ENCODE peak calls at places on chromosomes 3 and 15, in five cellular contexts. L, V, Y, J and T are unnamed samples.

GRCh38 chr3:66490214-66490613 is 10.6 kb downstream of the LRIG1 start:
- DNase-seq in J (no peak), V (no peak), L (no peak), Y (peak), T (no peak)

GRCh38 chr3:181660337-181660736 is 51.4 kb upstream of the SOX2 start:
- DNase-seq in L (no peak), Y (no peak), V (no peak), J (no peak), T (no peak)

GRCh38 chr15:62492900-62493299 is 327.8 kb upstream of the C2CD4B start:
- DNase-seq in Y (no peak), L (peak), V (no peak), J (no peak), T (no peak)

GRCh38 chr3:161349529-161350278 is 21.6 kb downstream of the SPTSSB start:
- DNase-seq in J (peak), Y (peak), L (no peak), V (no peak), T (no peak)

GRCh38 chr15:72196409-72197044 is 1.1 kb downstream of the GRAMD2A start:
- DNase-seq in L (no peak), J (no peak), Y (no peak), V (no peak), T (no peak)

GRCh38 chr3:104080228-104080627 is 1286.5 kb upstream of the ALCAM start:
- DNase-seq in J (no peak), L (no peak), Y (no peak), V (no peak), T (no peak)

GRCh38 chr15:70210538-70210937 is 112.8 kb upstream of the TLE3 start:
- DNase-seq in Y (no peak), J (no peak), L (no peak), V (no peak), T (no peak)

GRCh38 chr3:30493912-30494311 is 112.5 kb upstream of the TGFBR2 start:
- DNase-seq in Y (peak), J (no peak), V (peak), L (no peak), T (no peak)

GRCh38 chr15:84731774-84732173 is 15.8 kb upstream of the SEC11A start:
- DNase-seq in L (no peak), Y (peak), V (no peak), J (no peak), T (no peak)

DNA sequence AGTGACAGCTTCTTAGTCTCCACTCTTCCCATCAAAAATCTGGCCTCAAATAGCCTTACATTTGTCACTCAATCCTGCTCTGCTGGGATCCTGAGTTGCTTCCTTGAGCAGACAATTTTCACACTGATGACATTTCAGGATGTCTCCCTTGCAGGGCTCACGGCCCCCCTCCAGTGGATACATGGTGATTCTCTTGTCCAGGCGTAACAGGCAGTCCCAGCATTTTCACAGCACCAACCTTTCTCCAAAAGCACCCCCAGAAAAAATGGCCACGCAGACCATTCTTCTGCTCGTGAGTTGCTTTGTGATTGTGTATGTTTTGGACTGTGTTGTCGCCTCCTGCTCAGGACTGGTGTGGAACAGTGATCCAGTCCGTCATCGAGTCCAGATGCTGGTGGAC is 47.4 kb upstream of the WNT7A start:
- DNase-seq in L (no peak), J (no peak), Y (no peak), V (no peak), T (no peak)
- TF ChIP-seq CTCF in L (no peak), J (peak), Y (no peak), V (no peak), T (no peak)

GRCh38 chr3:160136421-160136820 is 88.8 kb upstream of the C3orf80 start:
- DNase-seq in Y (no peak), J (no peak), V (no peak), L (no peak), T (no peak)

GRCh38 chr3:160134964-160135363 is 90.3 kb upstream of the C3orf80 start:
- DNase-seq in L (no peak), V (no peak), Y (peak), J (no peak), T (no peak)

GRCh38 chr3:160133757-160134156 is 91.5 kb upstream of the C3orf80 start:
- DNase-seq in Y (no peak), L (no peak), V (no peak), J (peak), T (no peak)

GRCh38 chr3:160135850-160136249 is 89.4 kb upstream of the C3orf80 start:
- DNase-seq in L (no peak), V (no peak), J (no peak), Y (no peak), T (no peak)

DNA sequence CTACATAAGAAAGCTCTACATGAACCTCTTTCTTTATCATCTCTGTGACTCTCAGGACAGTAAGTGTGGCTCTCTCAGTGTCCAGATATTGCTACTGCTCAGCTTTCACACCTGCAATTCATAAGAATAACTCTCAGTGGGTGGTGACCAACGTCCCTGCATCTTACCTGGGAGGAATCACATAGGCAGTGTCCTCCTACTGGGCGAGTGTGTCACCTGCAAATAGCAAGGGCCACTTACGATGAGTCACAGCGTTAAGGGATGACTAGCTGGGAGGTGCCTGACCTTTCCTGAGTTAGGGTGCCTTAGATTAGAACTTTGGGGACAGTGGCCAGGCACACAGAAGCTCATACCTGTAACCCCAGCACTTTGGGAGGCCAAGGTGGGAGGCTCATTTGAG is 90.8 kb upstream of the C3orf80 start:
- DNase-seq in J (no peak), L (no peak), V (no peak), Y (no peak), T (no peak)
- TF ChIP-seq CTCF in J (no peak), L (no peak), V (no peak), Y (no peak), T (no peak)

GRCh38 chr15:52281085-52282035 is 14.2 kb downstream of the MYO5C start:
- DNase-seq in L (no peak), J (no peak), V (no peak), Y (no peak), T (no peak)

GRCh38 chr15:52282418-52282817 is 13.2 kb downstream of the MYO5C start:
- DNase-seq in V (no peak), J (no peak), Y (no peak), L (no peak), T (no peak)

GRCh38 chr15:52287114-52287513 is 8.5 kb downstream of the MYO5C start:
- DNase-seq in L (no peak), V (no peak), J (no peak), Y (no peak), T (no peak)

GRCh38 chr15:52283281-52283680 is 12.3 kb downstream of the MYO5C start:
- DNase-seq in Y (no peak), V (no peak), J (no peak), L (no peak), T (no peak)

DNA sequence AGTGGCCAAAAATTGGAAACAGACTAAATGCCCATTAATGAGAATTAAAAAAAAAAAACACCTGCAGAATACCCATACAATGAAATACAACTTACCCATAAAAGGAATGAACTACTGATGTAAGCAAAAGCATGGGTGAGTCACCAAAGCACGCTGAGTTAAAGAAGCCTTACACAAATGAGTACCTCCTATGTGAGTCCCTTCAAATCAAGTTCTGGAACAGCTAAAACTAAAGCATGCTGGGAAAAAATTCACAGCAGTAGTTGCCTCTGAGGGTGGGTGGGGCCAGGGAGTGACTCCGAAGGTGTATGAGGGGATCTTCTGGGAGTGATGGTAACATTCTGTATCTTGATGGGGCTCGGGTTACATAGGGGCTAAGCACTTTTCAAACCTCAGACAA is 11.4 kb downstream of the MYO5C start:
- DNase-seq in Y (peak), J (peak), L (no peak), V (no peak), T (no peak)
- TF ChIP-seq CTCF in Y (no peak), J (no peak), L (no peak), V (no peak), T (no peak)

DNA sequence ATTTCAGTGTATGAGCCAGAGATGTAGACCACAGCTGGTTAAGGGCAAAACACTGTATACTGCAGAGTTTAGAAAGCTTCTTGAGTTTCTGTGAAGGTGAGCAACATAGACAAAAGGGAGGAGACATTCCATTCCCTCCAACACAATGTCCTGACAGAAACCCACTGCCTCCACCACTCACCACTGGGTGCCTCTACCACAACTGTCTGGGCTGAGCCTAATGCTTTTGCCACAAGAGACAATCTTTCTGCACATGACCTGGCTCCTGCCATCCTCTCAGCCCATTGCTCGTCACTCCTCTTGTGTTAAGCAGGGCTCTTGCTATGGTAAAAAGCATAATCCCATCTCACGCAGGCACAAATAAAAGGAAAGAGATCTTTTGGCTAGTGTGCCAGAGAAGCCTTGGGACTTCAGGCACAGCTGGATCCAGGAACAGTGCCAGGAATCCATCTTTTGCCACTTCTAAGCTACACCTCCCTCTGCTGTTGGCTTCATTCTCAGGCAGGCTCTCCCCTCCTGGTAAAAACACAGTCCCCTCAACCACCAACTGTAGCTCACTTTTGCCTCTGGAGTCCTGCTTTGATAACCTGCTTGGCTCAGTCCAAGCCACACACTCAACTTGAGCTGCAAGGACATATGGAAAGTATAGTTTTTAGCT is 140.6 kb upstream of the PRR20G start:
- DNase-seq in Y (peak), V (no peak), L (no peak), J (no peak), T (no peak)
- TF ChIP-seq CTCF in Y (no peak), V (no peak), L (no peak), J (peak), T (no peak)

DNA sequence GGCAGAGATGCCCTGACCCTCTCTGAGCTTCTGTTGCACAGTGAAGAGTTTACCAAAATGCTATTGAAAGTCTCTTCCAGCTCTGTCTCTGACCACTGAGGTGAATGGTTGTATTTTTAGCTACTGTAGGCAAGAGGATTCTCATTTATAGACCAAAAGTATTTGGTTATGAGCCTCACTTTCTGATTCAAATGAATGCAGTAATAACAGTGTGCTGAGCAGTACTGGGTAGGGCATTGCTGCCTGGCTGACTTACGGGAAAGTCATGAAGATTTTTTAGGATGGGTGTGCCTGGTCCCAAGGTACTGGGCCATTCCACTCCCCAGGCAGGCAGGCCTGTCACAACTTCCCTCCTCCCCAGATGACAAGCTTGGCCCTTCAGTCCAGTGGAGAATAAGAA is 15.5 kb downstream of the PLA1A start:
- DNase-seq in Y (no peak), V (no peak), J (no peak), L (no peak), T (no peak)
- TF ChIP-seq CTCF in Y (no peak), V (no peak), J (no peak), L (no peak), T (no peak)